ENCODE peak calls at places on chromosomes 7 and 10, in six cellular contexts. Y is germinal center; A is NCI-H1694; R is EH; T is stimulated activated effector memory CD8-positive, alpha-beta T cell treated with anti-CD3 and anti-CD28 coated beads, Interleukin-12 subunit alpha, Interleukin-12 subunit beta, amount 100 ng/mL, for 72 hours; N is activated T-cell treated with anti-CD3 and anti-CD28 coated beads, Interleukin-2, amount 50 U/mL, for 72 hours. C is an unnamed sample.

GRCh38 chr10:42827201-42827600 is 44.6 kb downstream of the BMS1 start:
- DNase-seq in A (no peak), T (no peak), N (no peak), Y (no peak), R (no peak), C (no peak)

GRCh38 chr10:113142601-113143000 is 192.6 kb downstream of the TCF7L2 start:
- DNase-seq in N (no peak), A (no peak), R (peak), Y (no peak), T (no peak), C (no peak)

GRCh38 chr7:143416565-143417149 is 8.0 kb upstream of the EPHA1 start:
- DNase-seq in Y (peak), T (no peak), N (peak), R (peak), A (peak), C (peak)

GRCh38 chr7:55509322-55509721 is 63.0 kb downstream of the VOPP1 start:
- DNase-seq in Y (no peak), R (peak), A (no peak), T (no peak), N (no peak), C (no peak)

GRCh38 chr10:29189272-29189671 is 99.6 kb upstream of the LYZL1 start:
- DNase-seq in R (peak), T (no peak), N (no peak), A (no peak), Y (no peak), C (peak)

GRCh38 chr10:97553575-97554100 is 18.9 kb upstream of the ANKRD2 start:
- DNase-seq in R (peak), Y (peak), A (no peak), N (peak), T (peak), C (peak)

GRCh38 chr10:13712799-13713581 is 126.2 kb downstream of the PRPF18 start:
- DNase-seq in T (peak), R (peak), N (peak), A (no peak), Y (peak), C (peak)

GRCh38 chr10:99609186-99609585 is 11.1 kb downstream of the SLC25A28 start:
- DNase-seq in N (no peak), T (no peak), Y (no peak), R (no peak), A (no peak), C (no peak)

GRCh38 chr7:77331938-77332695 is 84.0 kb downstream of the GSAP start:
- DNase-seq in Y (peak), A (peak), R (peak), T (peak), N (peak), C (peak)

GRCh38 chr7:140638311-140638791 is 2.3 kb downstream of the DENND2A start:
- DNase-seq in R (peak), Y (no peak), A (no peak), N (no peak), T (no peak), C (peak)

GRCh38 chr10:120508966-120509365 is 51.9 kb downstream of the PLPP4 start:
- DNase-seq in R (no peak), T (no peak), Y (no peak), A (no peak), N (no peak), C (no peak)

GRCh38 chr7:105810556-105810955 is 65.8 kb downstream of the ATXN7L1 start:
- DNase-seq in A (no peak), Y (no peak), T (no peak), N (peak), R (no peak), C (no peak)

GRCh38 chr7:120714945-120715344 is 143.0 kb downstream of the TSPAN12 start:
- DNase-seq in Y (no peak), T (no peak), N (no peak), R (no peak), A (no peak), C (no peak)

GRCh38 chr10:2173328-2173727 is 436.0 kb upstream of the ADARB2 start:
- DNase-seq in N (no peak), R (no peak), A (no peak), Y (no peak), T (no peak), C (no peak)

GRCh38 chr7:111011500-111011899 is 79.4 kb upstream of the LRRN3 start:
- DNase-seq in T (no peak), Y (no peak), R (peak), A (no peak), N (peak), C (no peak)

GRCh38 chr7:142060936-142061335 is 50.6 kb upstream of the MGAM2 start:
- DNase-seq in Y (no peak), A (no peak), R (no peak), N (no peak), T (no peak), C (no peak)

GRCh38 chr7:116687801-116688201 is 15.8 kb downstream of the MET start:
- DNase-seq in R (peak), N (no peak), Y (no peak), A (no peak), T (no peak), C (peak)

GRCh38 chr7:28921822-28922221 is 36.3 kb downstream of the TRIL start:
- DNase-seq in A (peak), R (peak), N (peak), Y (peak), T (peak), C (peak)

GRCh38 chr7:116984917-116985316 is 31.6 kb downstream of the ST7 start:
- DNase-seq in T (no peak), Y (peak), R (peak), A (peak), N (no peak), C (peak)

GRCh38 chr7:55690-56248 is 136.6 kb upstream of the FAM20C start:
- DNase-seq in Y (no peak), T (no peak), A (no peak), N (no peak), R (no peak), C (no peak)

GRCh38 chr7:2024227-2024918 is 208.4 kb downstream of the MAD1L1 start:
- DNase-seq in A (no peak), N (no peak), R (peak), T (no peak), Y (no peak), C (peak)

GRCh38 chr7:41599760-41600159 is 103.1 kb downstream of the INHBA start:
- DNase-seq in N (no peak), T (no peak), R (no peak), Y (no peak), A (no peak), C (no peak)